ENCODE peak calls at places on chromosomes 4 and X, in four cellular contexts. M, V, P and X are unnamed samples.

GRCh38 chr4:1242506-1243450 is 6.2 kb downstream of the CTBP1 start:
- DNase-seq in V (no peak), P (no peak), M (no peak), X (no peak)

GRCh38 chrX:136768469-136769084 is 12.2 kb downstream of the ARHGEF6 start:
- DNase-seq in V (peak; percentile 52), M (peak; percentile 89), P (no peak), X (peak; percentile 76)

GRCh38 chrX:18833071-18833731 is 125.8 kb downstream of the PPEF1 start:
- DNase-seq in V (no peak), M (peak; percentile 8), P (no peak), X (no peak)

GRCh38 chr4:168505996-168506395 is 9.1 kb downstream of the PALLD start:
- DNase-seq in M (no peak), P (no peak), V (no peak), X (no peak)

GRCh38 chr4:180953572-180953971 is 1289.6 kb upstream of the TENM3 start:
- DNase-seq in V (no peak), M (peak; percentile 1), P (no peak), X (no peak)

GRCh38 chrX:10598540-10598939 is 21.8 kb downstream of the MID1 start:
- DNase-seq in V (no peak), M (no peak), P (no peak), X (no peak)

GRCh38 chr4:112031712-112032328 is 113.4 kb upstream of the FAM241A start:
- DNase-seq in V (peak; percentile 42), M (peak; percentile 32), P (no peak), X (peak; percentile 12)

GRCh38 chr4:142474398-142475087 is 371.6 kb downstream of the INPP4B start:
- DNase-seq in V (no peak), P (no peak), M (peak; percentile 18), X (no peak)

GRCh38 chr4:111854494-111855087 is 290.7 kb upstream of the FAM241A start:
- DNase-seq in P (no peak), V (no peak), M (peak; percentile 3), X (peak; percentile 24)

GRCh38 chr4:11774346-11774745 is 345.7 kb upstream of the HS3ST1 start:
- DNase-seq in M (no peak), P (no peak), V (no peak), X (no peak)

DNA sequence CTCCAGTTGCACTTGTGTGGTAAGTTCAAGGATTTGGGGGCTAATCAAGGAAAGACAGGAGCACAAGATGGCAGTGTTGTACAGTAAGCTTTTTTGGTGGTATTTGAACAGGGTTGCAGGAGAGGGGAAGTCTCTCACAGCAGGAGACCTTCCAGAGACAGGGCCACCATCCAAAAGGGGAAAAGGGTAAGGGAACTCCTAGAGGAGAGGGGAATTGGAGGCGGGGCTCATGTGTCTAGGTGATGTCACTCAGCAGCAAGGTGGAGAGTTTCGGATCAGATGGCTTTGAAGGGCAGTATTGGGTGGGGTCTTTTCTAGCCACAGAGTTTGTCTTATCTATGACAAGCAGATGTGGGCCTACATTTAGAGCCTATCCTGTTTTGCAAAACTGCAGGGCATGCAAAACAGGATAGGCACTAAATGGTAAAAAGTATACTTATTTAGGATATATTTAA is 13.4 kb upstream of the RNF175 start:
- DNase-seq in P (no peak), V (no peak), M (no peak), X (no peak)
- TF ChIP-seq CTCF in P (no peak), V (peak; percentile 46), M (peak; percentile 31), X (no peak)

GRCh38 chr4:144584428-144584827 is 61.5 kb upstream of the HHIP start:
- DNase-seq in P (no peak), M (no peak), V (no peak), X (no peak)
- TF ChIP-seq CTCF in P (no peak), M (peak; percentile 26), V (no peak), X (no peak)

GRCh38 chr4:86482851-86483490 is 111.1 kb upstream of the PTPN13 start:
- DNase-seq in V (no peak), P (no peak), M (peak; percentile 16), X (peak; percentile 3)
- TF ChIP-seq CTCF in V (no peak), P (no peak), M (peak; percentile 67), X (no peak)

DNA sequence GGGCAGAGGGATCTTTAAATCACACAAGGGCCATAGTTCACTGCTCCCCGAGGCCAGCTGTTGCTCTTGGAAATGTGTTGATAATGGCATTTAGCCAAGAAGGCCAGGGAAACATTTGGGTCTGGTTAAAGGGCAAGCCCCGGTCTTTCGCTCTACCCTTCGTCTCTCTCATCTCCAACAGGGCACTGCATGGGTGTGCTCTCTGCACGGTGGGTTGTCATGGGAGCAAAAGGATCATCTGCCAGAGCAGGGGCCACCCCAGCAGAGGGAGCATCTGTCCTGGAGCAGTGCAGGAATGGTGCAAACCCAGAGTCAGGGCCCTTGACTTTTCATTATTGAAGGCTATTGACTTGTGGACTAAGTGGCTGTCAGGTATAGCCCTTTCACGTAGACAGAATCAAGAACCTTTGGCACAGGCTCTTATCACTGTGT is 22.7 kb upstream of the PGRMC2 start:
- DNase-seq in P (no peak), V (no peak), M (no peak), X (no peak)
- TF ChIP-seq CTCF in P (no peak), V (peak; percentile 36), M (peak; percentile 64), X (no peak)